ENCODE peak calls at places on chromosomes 12 and 14, in four cellular contexts. One of them, this sample, is unnamed.
A peak's percentile ranks its signal among the peaks of the same experiment; 100 is the strongest.

GRCh38 chr14:37595809-37596595 is 573 bp downstream of the TTC6 start:
- DNase-seq in stomach: peak; percentile 68
- DNase-seq in sigmoid colon: no peak
- DNase-seq in upper lobe of right lung: peak; percentile 91
- DNase-seq in this sample: no peak

GRCh38 chr12:120249266-120249874 is 16.2 kb downstream of the PXN start:
- DNase-seq in upper lobe of right lung: no peak
- DNase-seq in stomach: no peak
- DNase-seq in sigmoid colon: no peak
- DNase-seq in this sample: no peak

GRCh38 chr12:115137812-115138521 is 454.0 kb upstream of the TBX3 start:
- DNase-seq in sigmoid colon: no peak
- DNase-seq in upper lobe of right lung: no peak
- DNase-seq in stomach: no peak
- DNase-seq in this sample: no peak

GRCh38 chr14:101151226-101151929 is 247.9 kb upstream of the RTL1 start:
- DNase-seq in stomach: no peak
- DNase-seq in upper lobe of right lung: no peak
- DNase-seq in sigmoid colon: no peak
- DNase-seq in this sample: no peak

GRCh38 chr12:111842556-111843396 is 748 bp downstream of the MAPKAPK5 start:
- DNase-seq in upper lobe of right lung: no peak
- DNase-seq in stomach: no peak
- DNase-seq in sigmoid colon: no peak
- DNase-seq in this sample: no peak

GRCh38 chr12:18849080-18849479 is 111.2 kb downstream of the CAPZA3 start:
- DNase-seq in sigmoid colon: no peak
- DNase-seq in upper lobe of right lung: no peak
- DNase-seq in stomach: no peak
- DNase-seq in this sample: no peak

GRCh38 chr14:36773558-36773957 is 111.9 kb downstream of the PAX9 start:
- DNase-seq in sigmoid colon: no peak
- DNase-seq in stomach: no peak
- DNase-seq in upper lobe of right lung: no peak
- DNase-seq in this sample: no peak

GRCh38 chr14:103561381-103562134 is 899 bp downstream of the BAG5 start:
- DNase-seq in stomach: no peak
- DNase-seq in upper lobe of right lung: peak; percentile 76
- DNase-seq in sigmoid colon: no peak
- DNase-seq in this sample: no peak

GRCh38 chr14:21069388-21070082 is 569 bp upstream of the ARHGEF40 start:
- DNase-seq in sigmoid colon: no peak
- DNase-seq in stomach: no peak
- DNase-seq in upper lobe of right lung: peak; percentile 72
- DNase-seq in this sample: no peak

GRCh38 chr12:41663487-41664258 is 475.6 kb downstream of the PDZRN4 start:
- DNase-seq in stomach: no peak
- DNase-seq in upper lobe of right lung: no peak
- DNase-seq in sigmoid colon: no peak
- DNase-seq in this sample: no peak

GRCh38 chr12:116346751-116347150 is 69.3 kb upstream of the MED13L start:
- DNase-seq in stomach: no peak
- DNase-seq in upper lobe of right lung: no peak
- DNase-seq in sigmoid colon: no peak
- DNase-seq in this sample: peak; percentile 39

GRCh38 chr14:73526036-73526984 is 10.6 kb upstream of the ACOT1 start:
- DNase-seq in stomach: peak; percentile 84
- DNase-seq in sigmoid colon: peak; percentile 80
- DNase-seq in upper lobe of right lung: peak; percentile 70
- DNase-seq in this sample: peak; percentile 81

GRCh38 chr12:117064049-117064448 is 35.2 kb downstream of the TESC start:
- DNase-seq in stomach: no peak
- DNase-seq in upper lobe of right lung: no peak
- DNase-seq in sigmoid colon: no peak
- DNase-seq in this sample: no peak

GRCh38 chr12:43072431-43072830 is 479.6 kb downstream of the ADAMTS20 start:
- DNase-seq in upper lobe of right lung: no peak
- DNase-seq in stomach: no peak
- DNase-seq in sigmoid colon: no peak
- DNase-seq in this sample: no peak

GRCh38 chr14:72948481-72949138 is 22.3 kb downstream of the DCAF4 start:
- DNase-seq in upper lobe of right lung: peak; percentile 76
- DNase-seq in stomach: peak; percentile 72
- DNase-seq in sigmoid colon: no peak
- DNase-seq in this sample: peak; percentile 77

GRCh38 chr14:48967419-48967818 is 618.8 kb downstream of the RPS29 start:
- DNase-seq in upper lobe of right lung: no peak
- DNase-seq in sigmoid colon: no peak
- DNase-seq in stomach: no peak
- DNase-seq in this sample: no peak

GRCh38 chr14:50333010-50333409 is 20.9 kb downstream of the DMAC2L start:
- DNase-seq in sigmoid colon: peak; percentile 75
- DNase-seq in upper lobe of right lung: no peak
- DNase-seq in stomach: no peak
- DNase-seq in this sample: no peak

GRCh38 chr14:61435563-61436337 is 114.4 kb downstream of the PRKCH start:
- DNase-seq in upper lobe of right lung: no peak
- DNase-seq in sigmoid colon: no peak
- DNase-seq in stomach: no peak
- DNase-seq in this sample: no peak

GRCh38 chr12:19710811-19711793 is 271.8 kb downstream of the AEBP2 start:
- DNase-seq in sigmoid colon: peak; percentile 82
- DNase-seq in stomach: no peak
- DNase-seq in upper lobe of right lung: no peak
- DNase-seq in this sample: no peak

GRCh38 chr12:132560421-132560830 is 50.0 kb downstream of the LRCOL1 start:
- DNase-seq in upper lobe of right lung: no peak
- DNase-seq in stomach: peak; percentile 38
- DNase-seq in sigmoid colon: no peak
- DNase-seq in this sample: peak; percentile 35

GRCh38 chr12:6281081-6281809 is 29.2 kb upstream of the PLEKHG6 start:
- DNase-seq in stomach: no peak
- DNase-seq in upper lobe of right lung: peak; percentile 51
- DNase-seq in sigmoid colon: no peak
- DNase-seq in this sample: no peak

GRCh38 chr12:4118601-4119156 is 154.9 kb upstream of the CCND2 start:
- DNase-seq in upper lobe of right lung: no peak
- DNase-seq in stomach: no peak
- DNase-seq in sigmoid colon: peak; percentile 40
- DNase-seq in this sample: no peak

GRCh38 chr14:55938249-55938791 is 179.9 kb upstream of the PELI2 start:
- DNase-seq in upper lobe of right lung: no peak
- DNase-seq in sigmoid colon: peak; percentile 82
- DNase-seq in stomach: peak; percentile 58
- DNase-seq in this sample: peak; percentile 32

GRCh38 chr12:116370886-116371580 is 93.5 kb upstream of the MED13L start:
- DNase-seq in stomach: no peak
- DNase-seq in sigmoid colon: no peak
- DNase-seq in upper lobe of right lung: no peak
- DNase-seq in this sample: no peak

GRCh38 chr14:50718949-50719348 is 50.8 kb upstream of the SAV1 start:
- DNase-seq in sigmoid colon: no peak
- DNase-seq in upper lobe of right lung: no peak
- DNase-seq in stomach: no peak
- DNase-seq in this sample: no peak

GRCh38 chr14:57898837-57899572 is 33.1 kb upstream of the SLC35F4 start:
- DNase-seq in upper lobe of right lung: no peak
- DNase-seq in stomach: no peak
- DNase-seq in sigmoid colon: no peak
- DNase-seq in this sample: peak; percentile 56

GRCh38 chr12:7439579-7440505 is 4.1 kb downstream of the CD163L1 start:
- DNase-seq in upper lobe of right lung: peak; percentile 68
- DNase-seq in stomach: no peak
- DNase-seq in sigmoid colon: no peak
- DNase-seq in this sample: no peak

GRCh38 chr12:104720346-104721064 is 237.6 kb downstream of the SLC41A2 start:
- DNase-seq in upper lobe of right lung: no peak
- DNase-seq in sigmoid colon: no peak
- DNase-seq in stomach: peak; percentile 40
- DNase-seq in this sample: no peak

GRCh38 chr12:92989715-92990484 is 60.8 kb upstream of the EEA1 start:
- DNase-seq in stomach: no peak
- DNase-seq in upper lobe of right lung: no peak
- DNase-seq in sigmoid colon: no peak
- DNase-seq in this sample: no peak

GRCh38 chr12:6953417-6954315 is 2.5 kb downstream of the PTPN6 start:
- DNase-seq in sigmoid colon: peak; percentile 79
- DNase-seq in upper lobe of right lung: peak; percentile 77
- DNase-seq in stomach: peak; percentile 54
- DNase-seq in this sample: no peak

GRCh38 chr12:131456301-131457027 is 254.4 kb upstream of the SFSWAP start:
- DNase-seq in stomach: peak; percentile 18
- DNase-seq in upper lobe of right lung: peak; percentile 57
- DNase-seq in sigmoid colon: no peak
- DNase-seq in this sample: no peak

GRCh38 chr12:70418101-70418500 is 52.0 kb downstream of the KCNMB4 start:
- DNase-seq in sigmoid colon: no peak
- DNase-seq in upper lobe of right lung: no peak
- DNase-seq in stomach: no peak
- DNase-seq in this sample: no peak

GRCh38 chr12:52125499-52125900 is 46.0 kb downstream of the SMIM41 start:
- DNase-seq in stomach: no peak
- DNase-seq in sigmoid colon: no peak
- DNase-seq in upper lobe of right lung: peak; percentile 31
- DNase-seq in this sample: peak; percentile 82

GRCh38 chr14:64232095-64232830 is 61.9 kb downstream of the ESR2 start:
- DNase-seq in upper lobe of right lung: no peak
- DNase-seq in sigmoid colon: no peak
- DNase-seq in stomach: no peak
- DNase-seq in this sample: no peak

GRCh38 chr14:95444132-95445129 is 72.0 kb downstream of the SYNE3 start:
- DNase-seq in upper lobe of right lung: no peak
- DNase-seq in stomach: no peak
- DNase-seq in sigmoid colon: no peak
- DNase-seq in this sample: no peak

GRCh38 chr14:95440496-95440895 is 76.0 kb downstream of the SYNE3 start:
- DNase-seq in upper lobe of right lung: no peak
- DNase-seq in sigmoid colon: no peak
- DNase-seq in stomach: no peak
- DNase-seq in this sample: no peak

GRCh38 chr14:95440951-95441350 is 75.5 kb downstream of the SYNE3 start:
- DNase-seq in upper lobe of right lung: no peak
- DNase-seq in sigmoid colon: no peak
- DNase-seq in stomach: no peak
- DNase-seq in this sample: no peak

GRCh38 chr14:95442016-95442632 is 74.3 kb downstream of the SYNE3 start:
- DNase-seq in upper lobe of right lung: no peak
- DNase-seq in stomach: no peak
- DNase-seq in sigmoid colon: no peak
- DNase-seq in this sample: no peak

DNA sequence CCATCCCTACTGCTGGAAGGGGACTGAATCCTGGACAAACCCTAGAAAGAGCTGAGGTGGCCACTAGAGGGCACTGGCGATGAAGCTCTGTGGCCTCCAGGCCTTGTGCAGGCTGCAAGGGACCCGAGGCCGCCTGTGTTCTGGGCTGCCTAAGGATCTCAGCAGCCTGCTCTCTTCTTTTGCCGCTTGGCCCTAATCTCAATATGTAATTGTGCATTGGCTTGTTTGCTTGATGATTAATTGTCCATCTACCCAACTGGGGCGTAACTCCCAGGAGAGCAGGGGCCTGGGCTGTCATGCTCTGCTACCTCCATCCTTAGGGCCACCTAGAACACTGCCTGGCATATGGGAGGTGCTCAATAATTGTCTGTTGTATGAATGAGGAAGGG is 73.8 kb downstream of the SYNE3 start:
- DNase-seq in upper lobe of right lung: peak; percentile 86
- DNase-seq in stomach: peak; percentile 84
- DNase-seq in sigmoid colon: peak; percentile 87
- DNase-seq in this sample: peak; percentile 86
- H3K27ac ChIP-seq in upper lobe of right lung: no peak overlapping the region
- H3K27ac ChIP-seq in stomach: no peak overlapping the region
- H3K27ac ChIP-seq in sigmoid colon: no peak overlapping the region
- H3K27ac ChIP-seq in this sample: no peak overlapping the region

GRCh38 chr12:65308601-65309071 is 30.2 kb downstream of the MSRB3 start:
- DNase-seq in upper lobe of right lung: no peak
- DNase-seq in sigmoid colon: no peak
- DNase-seq in stomach: no peak
- DNase-seq in this sample: no peak
- H3K4me3 ChIP-seq in upper lobe of right lung: no peak overlapping the region
- H3K4me3 ChIP-seq in sigmoid colon: no peak overlapping the region
- H3K4me3 ChIP-seq in stomach: no peak overlapping the region
- H3K4me3 ChIP-seq in this sample: no peak overlapping the region

GRCh38 chr14:76933515-76933914 is 95.0 kb downstream of the IRF2BPL start:
- DNase-seq in stomach: no peak
- DNase-seq in sigmoid colon: no peak
- DNase-seq in upper lobe of right lung: no peak
- DNase-seq in this sample: no peak

GRCh38 chr14:76929927-76930326 is 98.6 kb downstream of the IRF2BPL start:
- DNase-seq in sigmoid colon: peak; percentile 82
- DNase-seq in upper lobe of right lung: no peak
- DNase-seq in stomach: no peak
- DNase-seq in this sample: no peak

GRCh38 chr14:76928301-76928700 is 100.2 kb downstream of the IRF2BPL start:
- DNase-seq in stomach: no peak
- DNase-seq in sigmoid colon: no peak
- DNase-seq in upper lobe of right lung: no peak
- DNase-seq in this sample: peak; percentile 86

GRCh38 chr14:76930549-76930948 is 98.0 kb downstream of the IRF2BPL start:
- DNase-seq in sigmoid colon: no peak
- DNase-seq in upper lobe of right lung: no peak
- DNase-seq in stomach: no peak
- DNase-seq in this sample: no peak

GRCh38 chr14:76931629-76932402 is 96.7 kb downstream of the IRF2BPL start:
- DNase-seq in sigmoid colon: no peak
- DNase-seq in upper lobe of right lung: no peak
- DNase-seq in stomach: no peak
- DNase-seq in this sample: peak; percentile 66
- H3K27ac ChIP-seq in sigmoid colon: no peak overlapping the region
- H3K27ac ChIP-seq in upper lobe of right lung: no peak overlapping the region
- H3K27ac ChIP-seq in stomach: no peak overlapping the region
- H3K27ac ChIP-seq in this sample: peak overlapping the region; percentile 77

GRCh38 chr12:45213107-45213506 is 2.8 kb upstream of the ANO6 start:
- DNase-seq in sigmoid colon: no peak
- DNase-seq in stomach: no peak
- DNase-seq in upper lobe of right lung: no peak
- DNase-seq in this sample: no peak

GRCh38 chr12:45214071-45214470 is 1.8 kb upstream of the ANO6 start:
- DNase-seq in sigmoid colon: no peak
- DNase-seq in stomach: no peak
- DNase-seq in upper lobe of right lung: no peak
- DNase-seq in this sample: no peak

GRCh38 chr12:45215419-45216296 is at the start of gene ANO6:
- DNase-seq in stomach: peak; percentile 89
- DNase-seq in upper lobe of right lung: peak; percentile 93
- DNase-seq in sigmoid colon: peak; percentile 96
- DNase-seq in this sample: peak; percentile 81

GRCh38 chr12:45216297-45216982 is 545 bp downstream of the ANO6 start:
- DNase-seq in stomach: peak; percentile 42
- DNase-seq in sigmoid colon: peak; percentile 76
- DNase-seq in upper lobe of right lung: peak; percentile 81
- DNase-seq in this sample: peak; percentile 43

GRCh38 chr12:45214739-45215418 is 1.0 kb upstream of the ANO6 start:
- DNase-seq in upper lobe of right lung: no peak
- DNase-seq in stomach: no peak
- DNase-seq in sigmoid colon: no peak
- DNase-seq in this sample: no peak
- H3K4me3 ChIP-seq in upper lobe of right lung: peak overlapping the region; percentile 68
- H3K4me3 ChIP-seq in stomach: peak overlapping the region; percentile 77
- H3K4me3 ChIP-seq in sigmoid colon: peak overlapping the region; percentile 87
- H3K4me3 ChIP-seq in this sample: peak overlapping the region; percentile 87